ENCODE peak calls at places on chromosome 5, in five cellular contexts. Q, F, U, H and L are unnamed samples.

GRCh38 chr5:100518377-100518776 is 16.8 kb upstream of the FAM174A start:
- DNase-seq in H (no peak), F (no peak), Q (no peak), U (no peak), L (no peak)

GRCh38 chr5:153372433-153373167 is 117.9 kb upstream of the GRIA1 start:
- DNase-seq in F (no peak), Q (no peak), U (no peak), H (no peak), L (no peak)

GRCh38 chr5:108727154-108727638 is 20.5 kb upstream of the FER start:
- DNase-seq in F (no peak), H (peak; percentile 52), U (no peak), Q (peak; percentile 75), L (no peak)

GRCh38 chr5:67021031-67021430 is 175.6 kb downstream of the CD180 start:
- DNase-seq in Q (no peak), H (no peak), U (no peak), F (no peak), L (no peak)

GRCh38 chr5:74232281-74232680 is 408.2 kb downstream of the ENC1 start:
- DNase-seq in H (no peak), Q (peak; percentile 89), F (no peak), U (peak; percentile 92), L (no peak)

GRCh38 chr5:90050135-90050534 is 359.4 kb downstream of the CETN3 start:
- DNase-seq in U (no peak), H (no peak), F (no peak), Q (no peak), L (no peak)

GRCh38 chr5:9207820-9208418 is 338.0 kb downstream of the SEMA5A start:
- DNase-seq in Q (peak; percentile 75), F (no peak), U (peak; percentile 81), H (no peak), L (no peak)

GRCh38 chr5:66724740-66725139 is 128.5 kb downstream of the MAST4 start:
- DNase-seq in F (no peak), U (peak; percentile 33), Q (peak; percentile 30), H (no peak), L (no peak)

GRCh38 chr5:73150872-73151271 is 22.1 kb upstream of the TMEM174 start:
- DNase-seq in U (no peak), F (no peak), Q (no peak), H (peak; percentile 21), L (no peak)

GRCh38 chr5:33890147-33890546 is 1.6 kb downstream of the ADAMTS12 start:
- DNase-seq in Q (peak; percentile 42), H (no peak), U (peak; percentile 33), F (no peak), L (no peak)

GRCh38 chr5:158174918-158175663 is 316.1 kb upstream of the CLINT1 start:
- DNase-seq in H (peak; percentile 77), Q (peak; percentile 87), U (peak; percentile 78), F (peak; percentile 35), L (peak; percentile 48)

GRCh38 chr5:135193213-135194125 is 159.4 kb upstream of the PITX1 start:
- DNase-seq in H (no peak), F (no peak), U (peak; percentile 61), Q (peak; percentile 77), L (no peak)

GRCh38 chr5:155878991-155879575 is 447.9 kb upstream of the SGCD start:
- DNase-seq in F (no peak), U (no peak), Q (peak; percentile 2), H (no peak), L (no peak)

GRCh38 chr5:32638309-32638708 is 53.0 kb downstream of the SUB1 start:
- DNase-seq in F (no peak), H (no peak), Q (no peak), U (no peak), L (no peak)

GRCh38 chr5:173454381-173454763 is 126.2 kb upstream of the STC2 start:
- DNase-seq in F (no peak), U (peak; percentile 85), H (no peak), Q (peak; percentile 92), L (no peak)

GRCh38 chr5:153340139-153340538 is 150.3 kb upstream of the GRIA1 start:
- DNase-seq in U (no peak), Q (no peak), H (no peak), F (no peak), L (no peak)

GRCh38 chr5:98750693-98751092 is 22.8 kb upstream of the RGMB start:
- DNase-seq in H (no peak), Q (no peak), F (no peak), U (peak; percentile 52), L (no peak)

GRCh38 chr5:6714221-6715041 is 1.2 kb downstream of the TENT4A start:
- DNase-seq in H (no peak), Q (peak; percentile 43), U (no peak), F (no peak), L (peak; percentile 41)

GRCh38 chr5:8719797-8720196 is 826.1 kb downstream of the SEMA5A start:
- DNase-seq in Q (no peak), F (no peak), U (no peak), H (no peak), L (no peak)

GRCh38 chr5:161851691-161852299 is 3.9 kb downstream of the GABRA1 start:
- DNase-seq in U (peak; percentile 17), F (no peak), Q (no peak), H (no peak), L (no peak)

GRCh38 chr5:139880416-139881144 is 85.0 kb downstream of the PSD2 start:
- DNase-seq in F (no peak), H (no peak), Q (no peak), U (no peak), L (no peak)

GRCh38 chr5:108521841-108522506 is 140.1 kb upstream of the FBXL17 start:
- DNase-seq in F (no peak), Q (peak; percentile 78), U (peak; percentile 78), H (no peak), L (no peak)

GRCh38 chr5:110925398-110925797 is 146.1 kb upstream of the TSLP start:
- DNase-seq in U (peak; percentile 75), Q (peak; percentile 44), H (no peak), F (no peak), L (no peak)

GRCh38 chr5:50751064-50751657 is 84.7 kb downstream of the PARP8 start:
- DNase-seq in U (peak; percentile 75), H (peak; percentile 12), Q (peak; percentile 57), F (peak; percentile 11), L (no peak)

GRCh38 chr5:176732736-176733585 is 77.4 kb upstream of the UNC5A start:
- DNase-seq in F (no peak), H (no peak), U (no peak), Q (no peak), L (no peak)

GRCh38 chr5:23026252-23027170 is 173.4 kb upstream of the CDH12 start:
- DNase-seq in Q (peak; percentile 31), H (no peak), F (no peak), U (no peak), L (no peak)

DNA sequence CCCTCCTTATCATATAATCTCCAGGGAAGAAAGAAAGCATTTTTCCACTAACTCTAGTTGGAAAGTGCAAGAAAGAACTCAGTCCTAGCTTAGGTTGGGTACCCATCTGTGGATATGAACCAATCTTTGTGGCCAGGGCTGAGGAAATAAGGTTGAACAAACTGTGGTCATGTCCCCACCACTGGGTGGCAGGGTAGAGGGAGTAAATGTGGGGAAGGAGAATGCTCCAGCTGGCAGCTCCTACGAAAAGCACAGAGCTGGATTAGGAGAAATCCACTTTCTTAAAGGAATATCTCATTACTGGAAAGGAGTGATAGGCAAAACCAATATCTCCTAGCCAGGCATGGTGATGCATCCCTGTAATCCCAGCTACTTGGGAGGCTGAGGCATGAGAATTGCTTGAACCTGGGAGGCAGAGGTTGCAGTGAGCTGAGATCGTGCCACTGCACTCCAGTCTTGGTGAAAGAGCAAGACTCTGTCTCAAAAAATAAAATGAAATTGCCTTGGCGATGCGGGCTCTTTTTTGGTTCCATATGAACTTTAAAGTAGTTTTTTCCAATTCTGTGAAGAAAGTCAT is 175.1 kb downstream of the CCDC192 start:
- DNase-seq in Q (peak; percentile 65), F (no peak), H (peak; percentile 75), U (peak; percentile 72), L (no peak)
- TF ChIP-seq CTCF in Q (peak; percentile 49), F (no peak), H (peak; percentile 43), U (peak; percentile 71), L (no peak)

DNA sequence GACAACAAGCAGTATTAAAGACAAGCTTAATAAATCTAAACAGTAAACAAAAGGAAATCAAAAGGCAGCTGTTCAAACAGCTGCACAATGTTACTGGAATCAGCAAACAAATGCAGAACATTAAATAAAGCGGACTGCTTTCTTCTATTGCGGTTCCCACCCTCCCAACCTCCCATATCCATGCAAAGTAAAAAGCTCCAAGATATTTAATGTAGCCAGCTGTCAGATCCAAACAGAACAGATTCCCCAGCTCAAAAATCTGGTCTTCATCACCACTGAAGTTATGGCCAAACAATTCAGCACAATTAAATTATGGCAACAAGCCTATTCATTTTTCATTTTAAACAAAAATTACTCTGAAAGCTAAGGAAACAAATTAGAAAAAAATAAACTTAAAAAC is 75.9 kb downstream of the SLC38A9 start:
- DNase-seq in U (no peak), F (no peak), Q (no peak), H (no peak), L (no peak)
- TF ChIP-seq CTCF in U (no peak), F (no peak), Q (no peak), H (no peak), L (no peak)

DNA sequence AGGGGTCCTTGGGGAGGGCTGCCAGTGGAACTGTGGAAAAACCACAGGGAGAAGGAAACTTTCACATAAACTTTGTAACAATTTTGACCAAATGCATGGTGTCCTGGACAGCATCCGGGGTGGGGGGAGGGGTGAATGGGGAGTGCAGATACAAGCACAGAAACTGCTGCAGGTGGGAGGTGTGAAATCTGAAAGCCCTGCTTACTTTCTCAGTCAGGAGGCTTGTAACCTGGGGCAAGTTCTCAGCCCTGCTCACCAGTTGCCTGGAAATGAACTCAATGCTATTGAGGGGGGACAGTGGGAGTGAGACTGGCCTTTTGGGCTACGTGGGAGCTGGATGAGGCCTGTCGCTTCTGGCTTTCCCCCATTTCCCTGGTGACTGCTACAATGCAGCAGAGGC is 694.5 kb upstream of the ZNF608 start:
- DNase-seq in H (no peak), U (no peak), Q (no peak), F (no peak), L (no peak)
- TF ChIP-seq CTCF in H (no peak), U (no peak), Q (no peak), F (no peak), L (no peak)

GRCh38 chr5:124021066-124021641 is 509.2 kb downstream of the CSNK1G3 start:
- DNase-seq in Q (no peak), F (no peak), U (no peak), H (no peak), L (no peak)
- TF ChIP-seq CTCF in Q (no peak), F (no peak), U (no peak), H (no peak), L (no peak)

GRCh38 chr5:43484049-43484849 is 584 bp upstream of the TMEM267 start:
- DNase-seq in U (peak; percentile 90), F (peak; percentile 81), Q (peak; percentile 95), H (peak; percentile 89), L (peak; percentile 78)
- TF ChIP-seq CTCF in U (peak; percentile 56), F (peak; percentile 73), Q (peak; percentile 44), H (peak; percentile 67), L (no peak)

GRCh38 chr5:178941361-178941760 is 363 bp downstream of the ZNF454 start:
- DNase-seq in U (no peak), H (no peak), F (no peak), Q (peak; percentile 53), L (no peak)

GRCh38 chr5:178940569-178941360 is at the start of gene ZNF454:
- DNase-seq in F (no peak), H (peak; percentile 82), Q (peak; percentile 98), U (peak; percentile 88), L (no peak)
- TF ChIP-seq CTCF in F (no peak), H (no peak), Q (no peak), U (no peak), L (no peak)